ENCODE peak calls at places on chromosomes 11 and 22, in four cellular contexts. F is astrocyte of the spinal cord, K is T-helper 1 cell, T is Caki2. J is an unnamed sample.

GRCh38 chr11:3091846-3092602 is 34.8 kb upstream of the CARS1 start:
- DNase-seq in T (peak), K (peak), F (peak), J (peak)

GRCh38 chr11:2768471-2769408 is 68.9 kb upstream of the KCNQ1OT1 start:
- DNase-seq in K (peak), T (peak), F (peak), J (no peak)

GRCh38 chr11:66183581-66184048 is 84.8 kb upstream of the RAB1B start:
- DNase-seq in K (no peak), F (no peak), T (no peak), J (no peak)

GRCh38 chr11:94521684-94522083 is 9.4 kb downstream of the C11orf97 start:
- DNase-seq in T (no peak), F (no peak), K (no peak), J (peak)

GRCh38 chr11:106999203-106999602 is 19.1 kb downstream of the GUCY1A2 start:
- DNase-seq in F (no peak), T (no peak), K (no peak), J (no peak)

GRCh38 chr22:36160499-36160942 is at the start of gene APOL3:
- DNase-seq in K (no peak), F (peak), T (no peak), J (no peak)

GRCh38 chr11:60396790-60397189 is 531 bp downstream of the MS4A14 start:
- DNase-seq in K (no peak), T (no peak), F (no peak), J (no peak)

GRCh38 chr11:90220391-90220790 is 2.5 kb downstream of the CHORDC1 start:
- DNase-seq in T (no peak), K (no peak), F (peak), J (no peak)

GRCh38 chr11:117385471-117385870 is 57.8 kb downstream of the CEP164 start:
- DNase-seq in F (no peak), K (no peak), T (no peak), J (no peak)

GRCh38 chr11:46383974-46384701 is 2.7 kb downstream of the MDK start:
- DNase-seq in F (no peak), K (no peak), T (no peak), J (no peak)

GRCh38 chr11:133492895-133493294 is 39.4 kb downstream of the OPCML start:
- DNase-seq in T (no peak), F (no peak), K (no peak), J (no peak)

J was measured in iPS-NIHi11.